ENCODE peak calls at places on chromosomes 4 and X, in nine cellular contexts. U is CD4-positive, alpha-beta T cell; R is tibial artery; N is brain microvascular endothelial cell; X is chondrocyte; G is neural crest cell; C is H9; D is heart right ventricle; Q is GM12865. V is an unnamed sample.

GRCh38 chr4:87423313-87424031 is 1.1 kb downstream of the NUDT9 start:
- DNase-seq in U (no peak), R (no peak), N (no peak), X (no peak), G (no peak), C (no peak), D (no peak), Q (peak; percentile 59), V (no peak)

GRCh38 chrX:43349363-43349762 is 306.7 kb upstream of the MAOA start:
- DNase-seq in U (peak; percentile 25), R (no peak), N (peak; percentile 11), X (no peak), G (peak; percentile 18), C (peak; percentile 76), D (no peak), Q (peak; percentile 65), V (peak; percentile 21)

GRCh38 chr4:6701371-6701770 is 7.7 kb downstream of the S100P start:
- DNase-seq in U (peak; percentile 34), R (no peak), N (no peak), X (no peak), G (no peak), C (peak; percentile 91), D (no peak), Q (no peak), V (no peak)

GRCh38 chrX:153488231-153488914 is 6.4 kb upstream of the BGN start:
- DNase-seq in U (no peak), R (peak; percentile 27), N (peak; percentile 49), X (no peak), G (no peak), C (no peak), D (peak; percentile 47), Q (no peak), V (peak; percentile 51)

GRCh38 chrX:40007136-40007535 is 90.6 kb downstream of the BCOR start:
- DNase-seq in U (no peak), R (no peak), N (no peak), X (no peak), G (no peak), C (peak; percentile 91), D (no peak), Q (no peak), V (peak; percentile 33)

GRCh38 chrX:101550825-101551767 is 749 bp downstream of the ARMCX1 start:
- DNase-seq in U (no peak), R (peak; percentile 59), N (peak; percentile 15), X (no peak), G (peak; percentile 34), C (peak; percentile 41), D (peak; percentile 67), Q (no peak), V (peak; percentile 66)

GRCh38 chrX:120305531-120306145 is 5.6 kb downstream of the TMEM255A start:
- DNase-seq in U (no peak), R (no peak), N (peak; percentile 19), X (no peak), G (no peak), C (peak; percentile 30), D (no peak), Q (no peak), V (peak; percentile 20)

GRCh38 chr4:78370625-78371372 is 180.8 kb upstream of the ANXA3 start:
- DNase-seq in U (no peak), R (no peak), N (no peak), X (no peak), G (no peak), C (no peak), D (no peak), Q (no peak), V (no peak)

GRCh38 chr4:52173470-52174055 is 122.5 kb downstream of the SPATA18 start:
- DNase-seq in U (no peak), R (peak; percentile 37), N (no peak), X (no peak), G (no peak), C (no peak), D (peak; percentile 69), Q (no peak), V (no peak)

GRCh38 chr4:22897520-22898108 is 204.9 kb downstream of the GBA3 start:
- DNase-seq in U (no peak), R (no peak), N (no peak), X (no peak), G (peak; percentile 42), C (peak; percentile 44), D (no peak), Q (peak; percentile 28), V (peak; percentile 48)

GRCh38 chr4:183154701-183155391 is 55.8 kb downstream of the WWC2 start:
- DNase-seq in U (no peak), R (no peak), N (no peak), X (no peak), G (no peak), C (no peak), D (peak; percentile 29), Q (no peak), V (peak; percentile 5)

GRCh38 chr4:2250003-2250763 is 8.3 kb upstream of the HAUS3 start:
- DNase-seq in U (no peak), R (peak; percentile 8), N (no peak), X (peak; percentile 91), G (peak; percentile 1), C (no peak), D (no peak), Q (no peak), V (no peak)

GRCh38 chr4:151407466-151408379 is 1.3 kb upstream of the FHIP1A start:
- DNase-seq in U (no peak), R (peak; percentile 26), N (no peak), X (no peak), G (no peak), C (peak; percentile 53), D (no peak), Q (peak; percentile 76), V (peak; percentile 14)

GRCh38 chrX:107718156-107718621 is 57.4 kb downstream of the TSC22D3 start:
- DNase-seq in U (peak; percentile 61), R (peak; percentile 90), N (peak; percentile 65), X (no peak), G (peak; percentile 61), C (peak; percentile 83), D (peak; percentile 68), Q (peak; percentile 78), V (peak; percentile 73)

GRCh38 chrX:10052906-10053625 is 85.9 kb downstream of the CLDN34 start:
- DNase-seq in U (no peak), R (peak; percentile 25), N (no peak), X (no peak), G (no peak), C (no peak), D (peak; percentile 43), Q (no peak), V (no peak)

GRCh38 chr4:80097395-80098177 is 24.6 kb upstream of the ANTXR2 start:
- DNase-seq in U (no peak), R (peak; percentile 49), N (peak; percentile 42), X (no peak), G (no peak), C (no peak), D (peak; percentile 76), Q (no peak), V (no peak)

GRCh38 chrX:103453655-103454054 is 65.6 kb downstream of the RAB40A start:
- DNase-seq in U (no peak), R (no peak), N (peak; percentile 89), X (no peak), G (no peak), C (no peak), D (no peak), Q (no peak), V (no peak)

GRCh38 chrX:9369802-9370291 is 95.0 kb upstream of the TBL1X start:
- DNase-seq in U (no peak), R (no peak), N (no peak), X (no peak), G (no peak), C (no peak), D (no peak), Q (no peak), V (no peak)

GRCh38 chr4:178306565-178306964 is 864.3 kb upstream of the AGA start:
- DNase-seq in U (no peak), R (no peak), N (no peak), X (no peak), G (no peak), C (peak; percentile 46), D (no peak), Q (no peak), V (no peak)

GRCh38 chr4:96736352-96736889 is 896.5 kb downstream of the PDHA2 start:
- DNase-seq in U (no peak), R (no peak), N (peak; percentile 88), X (no peak), G (no peak), C (peak; percentile 70), D (no peak), Q (no peak), V (no peak)

GRCh38 chr4:19739101-19739651 is 512.5 kb upstream of the SLIT2 start:
- DNase-seq in U (no peak), R (no peak), N (peak; percentile 95), X (no peak), G (no peak), C (no peak), D (no peak), Q (no peak), V (peak; percentile 5)

GRCh38 chrX:69117876-69118526 is 47.3 kb downstream of the PJA1 start:
- DNase-seq in U (no peak), R (no peak), N (no peak), X (no peak), G (no peak), C (no peak), D (no peak), Q (no peak), V (no peak)

DNA sequence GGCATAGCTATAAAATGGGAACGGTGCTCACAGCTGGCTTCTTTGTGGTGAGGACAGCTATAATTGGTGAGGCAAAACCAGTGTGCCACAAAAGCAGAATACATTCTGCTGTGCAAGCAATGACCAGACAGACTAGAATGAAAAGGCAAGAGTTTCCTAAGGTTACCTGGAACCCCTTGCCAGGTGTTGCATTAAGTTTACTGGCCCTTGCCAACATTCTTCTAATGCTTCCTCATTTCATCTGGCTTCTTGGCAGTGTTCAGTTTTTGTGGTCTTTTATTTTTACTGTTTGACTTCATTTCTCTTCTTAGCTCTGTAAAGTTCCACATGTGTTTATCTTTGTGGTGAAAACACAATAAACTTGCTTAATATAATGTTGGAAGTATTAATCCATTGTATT is 131.4 kb downstream of the PTTG2 start:
- DNase-seq in U (no peak), R (no peak), N (no peak), X (no peak), G (no peak), C (no peak), D (no peak), Q (no peak), V (no peak)
- TF ChIP-seq CTCF in U (no peak), R (no peak), N (no peak), X (no peak), G (no peak), C (no peak), D (no peak), Q (no peak), V (no peak)

GRCh38 chrX:110588853-110589252 is 206.8 kb downstream of the CHRDL1 start:
- DNase-seq in U (no peak), R (no peak), N (no peak), X (no peak), G (no peak), C (no peak), D (no peak), Q (no peak), V (no peak)
- TF ChIP-seq CTCF in U (no peak), R (no peak), N (no peak), X (no peak), G (no peak), C (no peak), D (no peak), Q (no peak), V (no peak)

GRCh38 chr4:127400736-127401346 is 231.9 kb upstream of the INTU start:
- DNase-seq in U (no peak), R (peak; percentile 47), N (peak; percentile 77), X (no peak), G (peak; percentile 57), C (peak; percentile 73), D (peak; percentile 47), Q (peak; percentile 75), V (peak; percentile 67)
- TF ChIP-seq CTCF in U (no peak), R (peak; percentile 59), N (peak; percentile 91), X (peak; percentile 85), G (peak; percentile 77), C (peak; percentile 86), D (peak; percentile 64), Q (peak; percentile 82), V (peak; percentile 68)

GRCh38 chrX:115895678-115896329 is 274.7 kb upstream of the AGTR2 start:
- DNase-seq in U (no peak), R (no peak), N (no peak), X (no peak), G (no peak), C (peak; percentile 30), D (no peak), Q (no peak), V (no peak)
- TF ChIP-seq CTCF in U (no peak), R (no peak), N (no peak), X (no peak), G (no peak), C (no peak), D (no peak), Q (no peak), V (no peak)

V was measured in nephron progenitor cell.